ENCODE peak calls at places on chromosomes 16 and 17, in seven cellular contexts. One of them, this sample, is unnamed.

GRCh38 chr17:47323382-47324223 is at the start of gene EFCAB13:
- DNase-seq in progenitor cell of endocrine pancreas: peak; percentile 85
- DNase-seq in stomach: peak; percentile 90
- DNase-seq in choroid plexus epithelial cell: peak; percentile 81
- DNase-seq in astrocyte of the spinal cord: peak; percentile 82
- DNase-seq in Calu3: peak; percentile 99
- DNase-seq in breast epithelium: peak; percentile 87
- DNase-seq in this sample: peak; percentile 48

GRCh38 chr16:20844588-20844987 is 38.3 kb downstream of the REXO5 start:
- DNase-seq in progenitor cell of endocrine pancreas: no peak
- DNase-seq in stomach: no peak
- DNase-seq in choroid plexus epithelial cell: no peak
- DNase-seq in astrocyte of the spinal cord: no peak
- DNase-seq in Calu3: no peak
- DNase-seq in breast epithelium: no peak
- DNase-seq in this sample: no peak

GRCh38 chr16:3317315-3317999 is 12.2 kb downstream of the ZNF75A start:
- DNase-seq in progenitor cell of endocrine pancreas: no peak
- DNase-seq in stomach: no peak
- DNase-seq in choroid plexus epithelial cell: peak; percentile 37
- DNase-seq in astrocyte of the spinal cord: peak; percentile 50
- DNase-seq in Calu3: no peak
- DNase-seq in breast epithelium: no peak
- DNase-seq in this sample: no peak

GRCh38 chr17:7705269-7706255 is 560 bp downstream of the EFNB3 start:
- DNase-seq in progenitor cell of endocrine pancreas: no peak
- DNase-seq in stomach: no peak
- DNase-seq in choroid plexus epithelial cell: no peak
- DNase-seq in astrocyte of the spinal cord: no peak
- DNase-seq in Calu3: no peak
- DNase-seq in breast epithelium: no peak
- DNase-seq in this sample: no peak

GRCh38 chr17:79674506-79675412 is 56.0 kb upstream of the ENPP7 start:
- DNase-seq in progenitor cell of endocrine pancreas: no peak
- DNase-seq in stomach: no peak
- DNase-seq in choroid plexus epithelial cell: no peak
- DNase-seq in astrocyte of the spinal cord: no peak
- DNase-seq in Calu3: no peak
- DNase-seq in breast epithelium: no peak
- DNase-seq in this sample: no peak

GRCh38 chr17:17750881-17751280 is 69.6 kb downstream of the RAI1 start:
- DNase-seq in progenitor cell of endocrine pancreas: no peak
- DNase-seq in stomach: no peak
- DNase-seq in choroid plexus epithelial cell: no peak
- DNase-seq in astrocyte of the spinal cord: no peak
- DNase-seq in Calu3: no peak
- DNase-seq in breast epithelium: no peak
- DNase-seq in this sample: no peak

GRCh38 chr17:75915268-75915667 is 10.6 kb upstream of the MRPL38 start:
- DNase-seq in progenitor cell of endocrine pancreas: no peak
- DNase-seq in stomach: no peak
- DNase-seq in choroid plexus epithelial cell: no peak
- DNase-seq in astrocyte of the spinal cord: no peak
- DNase-seq in Calu3: no peak
- DNase-seq in breast epithelium: no peak
- DNase-seq in this sample: no peak

GRCh38 chr16:87076331-87076949 is 240.8 kb downstream of the C16orf95 start:
- DNase-seq in progenitor cell of endocrine pancreas: no peak
- DNase-seq in stomach: no peak
- DNase-seq in choroid plexus epithelial cell: no peak
- DNase-seq in astrocyte of the spinal cord: no peak
- DNase-seq in Calu3: no peak
- DNase-seq in breast epithelium: no peak
- DNase-seq in this sample: no peak

GRCh38 chr16:81593481-81593880 is 148.9 kb downstream of the CMIP start:
- DNase-seq in progenitor cell of endocrine pancreas: no peak
- DNase-seq in stomach: no peak
- DNase-seq in choroid plexus epithelial cell: no peak
- DNase-seq in astrocyte of the spinal cord: no peak
- DNase-seq in Calu3: no peak
- DNase-seq in breast epithelium: no peak
- DNase-seq in this sample: no peak

GRCh38 chr17:6831662-6832263 is at the start of gene TEKT1:
- DNase-seq in progenitor cell of endocrine pancreas: peak; percentile 70
- DNase-seq in stomach: peak; percentile 70
- DNase-seq in choroid plexus epithelial cell: peak; percentile 85
- DNase-seq in astrocyte of the spinal cord: peak; percentile 33
- DNase-seq in Calu3: peak; percentile 77
- DNase-seq in breast epithelium: peak; percentile 81
- DNase-seq in this sample: peak; percentile 16

GRCh38 chr16:11333010-11333409 is 12.2 kb upstream of the RMI2 start:
- DNase-seq in progenitor cell of endocrine pancreas: no peak
- DNase-seq in stomach: no peak
- DNase-seq in choroid plexus epithelial cell: no peak
- DNase-seq in astrocyte of the spinal cord: no peak
- DNase-seq in Calu3: no peak
- DNase-seq in breast epithelium: no peak
- DNase-seq in this sample: no peak

GRCh38 chr16:10312784-10313724 is 72.8 kb upstream of the ATF7IP2 start:
- DNase-seq in progenitor cell of endocrine pancreas: no peak
- DNase-seq in stomach: peak; percentile 3
- DNase-seq in choroid plexus epithelial cell: no peak
- DNase-seq in astrocyte of the spinal cord: no peak
- DNase-seq in Calu3: peak; percentile 27
- DNase-seq in breast epithelium: no peak
- DNase-seq in this sample: no peak

GRCh38 chr17:15882058-15882720 is 62.7 kb upstream of the ADORA2B start:
- DNase-seq in progenitor cell of endocrine pancreas: no peak
- DNase-seq in stomach: no peak
- DNase-seq in choroid plexus epithelial cell: no peak
- DNase-seq in astrocyte of the spinal cord: no peak
- DNase-seq in Calu3: no peak
- DNase-seq in breast epithelium: no peak
- DNase-seq in this sample: no peak

GRCh38 chr17:45851873-45852272 is 7.2 kb downstream of the SPPL2C start:
- DNase-seq in progenitor cell of endocrine pancreas: no peak
- DNase-seq in stomach: no peak
- DNase-seq in choroid plexus epithelial cell: no peak
- DNase-seq in astrocyte of the spinal cord: no peak
- DNase-seq in Calu3: no peak
- DNase-seq in breast epithelium: no peak
- DNase-seq in this sample: no peak

GRCh38 chr17:41894791-41895331 is 23.9 kb downstream of the ACLY start:
- DNase-seq in progenitor cell of endocrine pancreas: no peak
- DNase-seq in stomach: no peak
- DNase-seq in choroid plexus epithelial cell: peak; percentile 78
- DNase-seq in astrocyte of the spinal cord: peak; percentile 88
- DNase-seq in Calu3: no peak
- DNase-seq in breast epithelium: no peak
- DNase-seq in this sample: peak; percentile 96

GRCh38 chr16:11138769-11139623 is 117.0 kb downstream of the SOCS1 start:
- DNase-seq in progenitor cell of endocrine pancreas: no peak
- DNase-seq in stomach: no peak
- DNase-seq in choroid plexus epithelial cell: peak; percentile 94
- DNase-seq in astrocyte of the spinal cord: peak; percentile 81
- DNase-seq in Calu3: no peak
- DNase-seq in breast epithelium: no peak
- DNase-seq in this sample: no peak

GRCh38 chr17:42618442-42619150 is 9.1 kb downstream of the TUBG1 start:
- DNase-seq in progenitor cell of endocrine pancreas: peak; percentile 10
- DNase-seq in stomach: peak; percentile 86
- DNase-seq in choroid plexus epithelial cell: peak; percentile 26
- DNase-seq in astrocyte of the spinal cord: peak; percentile 22
- DNase-seq in Calu3: peak; percentile 78
- DNase-seq in breast epithelium: peak; percentile 60
- DNase-seq in this sample: peak; percentile 21

GRCh38 chr17:47237841-47238240 is 15.8 kb upstream of the ITGB3 start:
- DNase-seq in progenitor cell of endocrine pancreas: no peak
- DNase-seq in stomach: no peak
- DNase-seq in choroid plexus epithelial cell: no peak
- DNase-seq in astrocyte of the spinal cord: no peak
- DNase-seq in Calu3: no peak
- DNase-seq in breast epithelium: no peak
- DNase-seq in this sample: no peak

GRCh38 chr17:31726980-31727427 is 132.0 kb downstream of the COPRS start:
- DNase-seq in progenitor cell of endocrine pancreas: no peak
- DNase-seq in stomach: no peak
- DNase-seq in choroid plexus epithelial cell: peak; percentile 56
- DNase-seq in astrocyte of the spinal cord: peak; percentile 59
- DNase-seq in Calu3: no peak
- DNase-seq in breast epithelium: no peak
- DNase-seq in this sample: peak; percentile 43

DNA sequence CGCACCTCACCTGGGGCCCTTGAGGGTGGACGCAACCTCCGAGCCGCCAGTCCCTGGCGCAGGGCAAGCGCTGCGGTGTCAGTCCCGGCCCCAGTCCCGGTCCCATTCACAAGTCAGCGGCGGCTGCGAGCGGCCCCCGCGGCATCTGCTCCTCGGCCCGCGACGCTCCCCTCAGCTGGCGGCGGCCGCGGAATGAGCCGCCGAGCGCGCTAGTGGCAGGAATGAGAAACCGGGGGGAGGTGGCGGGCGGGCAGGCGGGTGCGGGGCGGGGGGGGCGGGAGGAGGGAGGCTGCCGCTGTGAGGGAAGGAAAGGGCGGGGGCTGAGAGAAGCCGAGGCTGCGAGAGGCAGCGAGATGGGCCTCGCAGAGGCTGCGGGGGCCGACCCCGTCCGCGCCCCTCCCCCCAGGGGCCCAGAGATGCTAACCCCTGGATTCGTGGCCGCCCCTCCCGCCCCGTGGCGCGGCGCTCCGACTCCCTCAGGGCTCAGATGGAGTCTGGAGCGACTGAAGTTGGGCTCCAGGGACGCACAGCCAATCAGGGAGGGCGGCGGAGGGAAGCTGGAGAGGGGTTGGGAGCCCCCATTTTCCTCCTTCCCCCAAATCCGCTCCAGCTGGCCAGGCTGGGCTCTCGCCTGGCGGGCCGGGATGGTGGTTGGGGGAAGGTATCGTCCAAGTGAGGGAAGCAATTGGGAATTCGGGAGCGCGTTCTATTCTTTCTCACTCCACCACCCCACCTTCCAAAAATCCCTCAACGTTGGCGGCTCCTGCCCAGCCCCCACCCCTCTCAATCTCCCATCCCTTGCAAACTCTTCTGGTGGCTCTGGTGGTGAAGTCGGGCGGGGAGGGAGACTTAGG is at the start of gene CDH11:
- DNase-seq in progenitor cell of endocrine pancreas: peak; percentile 29
- DNase-seq in stomach: peak; percentile 25
- DNase-seq in choroid plexus epithelial cell: peak; percentile 92
- DNase-seq in astrocyte of the spinal cord: peak; percentile 91
- DNase-seq in Calu3: no peak
- DNase-seq in breast epithelium: peak; percentile 51
- DNase-seq in this sample: peak; percentile 81
- TF ChIP-seq CTCF in progenitor cell of endocrine pancreas: peak; percentile 38
- TF ChIP-seq CTCF in stomach: peak; percentile 19
- TF ChIP-seq CTCF in choroid plexus epithelial cell: peak; percentile 46
- TF ChIP-seq CTCF in astrocyte of the spinal cord: peak; percentile 41
- TF ChIP-seq CTCF in Calu3: no peak
- TF ChIP-seq CTCF in breast epithelium: no peak
- TF ChIP-seq CTCF in this sample: peak; percentile 77

GRCh38 chr17:11319894-11320293 is 78.9 kb downstream of the SHISA6 start:
- DNase-seq in progenitor cell of endocrine pancreas: no peak
- DNase-seq in stomach: no peak
- DNase-seq in choroid plexus epithelial cell: no peak
- DNase-seq in astrocyte of the spinal cord: no peak
- DNase-seq in Calu3: no peak
- DNase-seq in breast epithelium: no peak
- DNase-seq in this sample: no peak

DNA sequence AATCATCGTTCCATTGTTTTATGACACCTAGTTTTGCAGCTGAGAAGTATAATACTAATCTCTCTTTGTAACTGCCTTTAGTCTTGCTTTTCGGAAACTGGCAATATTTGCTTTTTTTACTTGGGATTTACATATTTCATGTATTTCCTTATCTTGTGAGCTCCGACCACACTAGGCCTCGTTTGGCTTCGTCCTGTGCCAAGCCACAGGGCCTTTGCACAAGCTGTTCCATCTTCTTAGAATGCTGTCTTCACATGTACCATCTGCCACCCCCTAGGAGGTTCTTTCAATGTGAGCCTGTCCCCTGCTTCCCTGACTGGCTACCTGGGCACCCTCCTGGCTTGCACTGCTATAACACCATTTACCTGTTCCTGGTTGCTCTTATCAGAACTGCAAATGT is 77.2 kb downstream of the SHISA6 start:
- DNase-seq in progenitor cell of endocrine pancreas: no peak
- DNase-seq in stomach: no peak
- DNase-seq in choroid plexus epithelial cell: no peak
- DNase-seq in astrocyte of the spinal cord: no peak
- DNase-seq in Calu3: no peak
- DNase-seq in breast epithelium: no peak
- DNase-seq in this sample: no peak
- TF ChIP-seq CTCF in progenitor cell of endocrine pancreas: no peak
- TF ChIP-seq CTCF in stomach: no peak
- TF ChIP-seq CTCF in choroid plexus epithelial cell: no peak
- TF ChIP-seq CTCF in astrocyte of the spinal cord: no peak
- TF ChIP-seq CTCF in Calu3: no peak
- TF ChIP-seq CTCF in breast epithelium: no peak
- TF ChIP-seq CTCF in this sample: no peak

GRCh38 chr16:24988593-24989338 is 26.4 kb downstream of the ARHGAP17 start:
- DNase-seq in progenitor cell of endocrine pancreas: no peak
- DNase-seq in stomach: peak; percentile 40
- DNase-seq in choroid plexus epithelial cell: peak; percentile 80
- DNase-seq in astrocyte of the spinal cord: peak; percentile 74
- DNase-seq in Calu3: peak; percentile 75
- DNase-seq in breast epithelium: no peak
- DNase-seq in this sample: peak; percentile 58
- TF ChIP-seq CTCF in progenitor cell of endocrine pancreas: no peak
- TF ChIP-seq CTCF in stomach: no peak
- TF ChIP-seq CTCF in choroid plexus epithelial cell: no peak
- TF ChIP-seq CTCF in astrocyte of the spinal cord: no peak
- TF ChIP-seq CTCF in Calu3: no peak
- TF ChIP-seq CTCF in breast epithelium: no peak
- TF ChIP-seq CTCF in this sample: no peak

GRCh38 chr16:30581462-30581861 is 4.0 kb downstream of the ZNF785 start:
- DNase-seq in progenitor cell of endocrine pancreas: no peak
- DNase-seq in stomach: no peak
- DNase-seq in choroid plexus epithelial cell: no peak
- DNase-seq in astrocyte of the spinal cord: no peak
- DNase-seq in Calu3: no peak
- DNase-seq in breast epithelium: no peak
- DNase-seq in this sample: no peak

GRCh38 chr16:30588651-30589050 is 3.2 kb upstream of the ZNF785 start:
- DNase-seq in progenitor cell of endocrine pancreas: no peak
- DNase-seq in stomach: no peak
- DNase-seq in choroid plexus epithelial cell: no peak
- DNase-seq in astrocyte of the spinal cord: no peak
- DNase-seq in Calu3: no peak
- DNase-seq in breast epithelium: no peak
- DNase-seq in this sample: no peak

GRCh38 chr16:30582611-30583340 is 2.7 kb downstream of the ZNF785 start:
- DNase-seq in progenitor cell of endocrine pancreas: no peak
- DNase-seq in stomach: no peak
- DNase-seq in choroid plexus epithelial cell: no peak
- DNase-seq in astrocyte of the spinal cord: no peak
- DNase-seq in Calu3: no peak
- DNase-seq in breast epithelium: no peak
- DNase-seq in this sample: no peak

GRCh38 chr16:30585022-30585399 is 486 bp downstream of the ZNF785 start:
- DNase-seq in progenitor cell of endocrine pancreas: no peak
- DNase-seq in stomach: no peak
- DNase-seq in choroid plexus epithelial cell: peak; percentile 24
- DNase-seq in astrocyte of the spinal cord: no peak
- DNase-seq in Calu3: no peak
- DNase-seq in breast epithelium: no peak
- DNase-seq in this sample: no peak

GRCh38 chr16:30585400-30586191 is at the start of gene ZNF785:
- DNase-seq in progenitor cell of endocrine pancreas: peak; percentile 87
- DNase-seq in stomach: peak; percentile 96
- DNase-seq in choroid plexus epithelial cell: peak; percentile 99
- DNase-seq in astrocyte of the spinal cord: peak; percentile 99
- DNase-seq in Calu3: peak; percentile 98
- DNase-seq in breast epithelium: peak; percentile 98
- DNase-seq in this sample: peak; percentile 99
- TF ChIP-seq CTCF in progenitor cell of endocrine pancreas: no peak
- TF ChIP-seq CTCF in stomach: peak; percentile 16
- TF ChIP-seq CTCF in choroid plexus epithelial cell: no peak
- TF ChIP-seq CTCF in astrocyte of the spinal cord: no peak
- TF ChIP-seq CTCF in Calu3: peak; percentile 36
- TF ChIP-seq CTCF in breast epithelium: no peak
- TF ChIP-seq CTCF in this sample: peak; percentile 68